ENCODE peak calls at places on chromosomes 3 and 15, in six cellular contexts. O is KG1, Q is amygdala, I is NCI-H1092, U is activated T-cell treated with anti-CD3 and anti-CD28 coated beads for 1 hour, B is KBM-7. E is an unnamed sample.

GRCh38 chr3:158091526-158091925 is 14.7 kb downstream of the SHOX2 start:
- DNase-seq in Q (no peak), O (no peak), U (no peak), B (peak), I (no peak), E (no peak)

GRCh38 chr15:31275331-31276262 is 51.0 kb upstream of the KLF13 start:
- DNase-seq in B (no peak), Q (no peak), O (no peak), I (no peak), U (no peak), E (peak)

GRCh38 chr15:40823572-40824343 is 4.8 kb downstream of the PPP1R14D start:
- DNase-seq in B (no peak), Q (no peak), U (no peak), I (no peak), O (no peak), E (no peak)

GRCh38 chr3:170467560-170467959 is 48.9 kb downstream of the CLDN11 start:
- DNase-seq in Q (no peak), O (no peak), U (no peak), B (no peak), I (peak), E (no peak)

GRCh38 chr3:134485075-134485536 is 679 bp downstream of the ANAPC13 start:
- DNase-seq in B (no peak), O (no peak), Q (no peak), I (no peak), U (no peak), E (no peak)

GRCh38 chr3:153028336-153028735 is 133.7 kb upstream of the RAP2B start:
- DNase-seq in B (peak), O (peak), U (no peak), Q (no peak), I (no peak), E (no peak)

GRCh38 chr3:158789592-158789991 is 12.3 kb upstream of the MFSD1 start:
- DNase-seq in B (no peak), O (no peak), Q (no peak), U (no peak), I (no peak), E (no peak)

GRCh38 chr15:34132881-34133280 is 31.0 kb downstream of the PGBD4 start:
- DNase-seq in O (no peak), U (no peak), B (no peak), I (no peak), Q (no peak), E (no peak)

GRCh38 chr3:115659253-115659652 is 35.9 kb downstream of the GAP43 start:
- DNase-seq in B (no peak), O (no peak), Q (no peak), U (no peak), I (no peak), E (no peak)

GRCh38 chr3:179323197-179323901 is 518 bp downstream of the ZNF639 start:
- DNase-seq in Q (peak), O (peak), B (peak), I (peak), U (peak), E (peak)

GRCh38 chr15:66233487-66234415 is 19.8 kb downstream of the MEGF11 start:
- DNase-seq in I (no peak), B (peak), Q (no peak), O (no peak), U (no peak), E (no peak)

GRCh38 chr3:186476044-186476468 is 68.1 kb downstream of the CRYGS start:
- DNase-seq in U (no peak), Q (peak), B (peak), O (no peak), I (no peak), E (no peak)

GRCh38 chr15:70494861-70495571 is 268.3 kb downstream of the UACA start:
- DNase-seq in U (no peak), O (no peak), B (peak), I (no peak), Q (no peak), E (no peak)

GRCh38 chr3:188533612-188534357 is 379.8 kb downstream of the LPP start:
- DNase-seq in I (no peak), B (no peak), O (no peak), Q (no peak), U (no peak), E (no peak)

GRCh38 chr15:99454107-99454809 is 111.5 kb upstream of the MEF2A start:
- DNase-seq in I (no peak), U (no peak), Q (no peak), O (no peak), B (no peak), E (no peak)

GRCh38 chr3:66372681-66373350 is 128.0 kb downstream of the LRIG1 start:
- DNase-seq in U (peak), I (peak), Q (no peak), O (no peak), B (no peak), E (no peak)

GRCh38 chr3:29186131-29186599 is 94.7 kb upstream of the RBMS3 start:
- DNase-seq in B (no peak), O (no peak), U (no peak), Q (no peak), I (no peak), E (no peak)

GRCh38 chr15:49082960-49083359 is 36.7 kb upstream of the SECISBP2L start:
- DNase-seq in B (no peak), I (no peak), Q (no peak), U (no peak), O (no peak), E (no peak)

GRCh38 chr3:31096661-31097060 is 202.2 kb upstream of the GADL1 start:
- DNase-seq in I (no peak), O (no peak), B (no peak), Q (no peak), U (no peak), E (no peak)

GRCh38 chr3:70120360-70120966 is 120.9 kb downstream of the SAMMSON start:
- DNase-seq in U (peak), Q (no peak), B (peak), I (peak), O (peak), E (peak)

GRCh38 chr15:90076716-90077115 is 25.6 kb downstream of the IDH2 start:
- DNase-seq in Q (no peak), I (no peak), U (no peak), B (no peak), O (no peak), E (no peak)

GRCh38 chr3:99659032-99659431 is 20.6 kb downstream of the COL8A1 start:
- DNase-seq in Q (no peak), I (no peak), U (no peak), B (no peak), O (no peak), E (no peak)

GRCh38 chr3:164060923-164061322 is 1017.4 kb downstream of the SI start:
- DNase-seq in I (no peak), U (no peak), Q (no peak), B (no peak), O (no peak), E (no peak)

GRCh38 chr3:137103739-137104138 is 146.0 kb downstream of the IL20RB start:
- DNase-seq in B (no peak), I (peak), Q (no peak), U (no peak), O (no peak), E (no peak)

GRCh38 chr15:74421302-74422245 is 12.2 kb downstream of the SEMA7A start:
- DNase-seq in Q (peak), B (no peak), U (no peak), O (no peak), I (no peak), E (no peak)

GRCh38 chr3:101615525-101615924 is 41.5 kb downstream of the PCNP start:
- DNase-seq in U (no peak), B (no peak), Q (no peak), I (no peak), O (no peak), E (no peak)

GRCh38 chr3:140748903-140749302 is 71.0 kb downstream of the TRIM42 start:
- DNase-seq in B (no peak), O (no peak), I (no peak), U (no peak), Q (no peak), E (no peak)

GRCh38 chr3:10835406-10835805 is 19.4 kb downstream of the SLC6A11 start:
- DNase-seq in I (no peak), Q (no peak), B (no peak), U (no peak), O (no peak), E (no peak)